ENCODE peak calls at places on chromosomes 1 and 21, in six cellular contexts. N, K, X, L, B and W are unnamed samples.

GRCh38 chr1:244414543-244414942 is 37.2 kb downstream of the ADSS2 start:
- DNase-seq in B (peak; percentile 25), L (no peak), K (peak; percentile 51), N (peak; percentile 83), X (no peak), W (no peak)

GRCh38 chr1:112501810-112502641 is 6.7 kb upstream of the WNT2B start:
- DNase-seq in B (no peak), L (no peak), N (peak; percentile 54), K (peak; percentile 77), X (peak; percentile 51), W (peak; percentile 57)

GRCh38 chr1:159985456-159985855 is 31.4 kb upstream of the SLAMF9 start:
- DNase-seq in X (no peak), L (no peak), N (no peak), B (no peak), K (no peak), W (no peak)

GRCh38 chr1:199616947-199617346 is 410.6 kb upstream of the NR5A2 start:
- DNase-seq in N (no peak), X (no peak), L (no peak), B (no peak), K (no peak), W (no peak)

GRCh38 chr1:229759037-229759435 is 133.0 kb downstream of the URB2 start:
- DNase-seq in N (peak; percentile 45), K (no peak), B (no peak), X (no peak), L (no peak), W (no peak)

GRCh38 chr1:22283596-22283995 is 140.7 kb upstream of the WNT4 start:
- DNase-seq in N (no peak), K (no peak), L (no peak), X (no peak), B (no peak), W (no peak)

GRCh38 chr1:51314974-51315373 is 15.4 kb downstream of the TTC39A start:
- DNase-seq in N (no peak), K (no peak), L (no peak), B (no peak), X (no peak), W (no peak)

GRCh38 chr1:245378352-245379144 is 223.8 kb downstream of the KIF26B start:
- DNase-seq in B (peak; percentile 41), X (peak; percentile 46), L (peak; percentile 53), K (no peak), N (no peak), W (no peak)

GRCh38 chr21:26962516-26963305 is 4.2 kb downstream of the ADAMTS5 start:
- DNase-seq in N (no peak), B (no peak), L (no peak), K (peak; percentile 11), X (no peak), W (no peak)

GRCh38 chr1:107767156-107767582 is 197.8 kb downstream of the VAV3 start:
- DNase-seq in B (no peak), X (no peak), K (no peak), L (no peak), N (no peak), W (no peak)

GRCh38 chr1:94799201-94799600 is 21.0 kb upstream of the SLC44A3 start:
- DNase-seq in B (no peak), X (no peak), L (no peak), K (no peak), N (peak; percentile 52), W (no peak)

GRCh38 chr1:31782766-31783410 is 18.7 kb upstream of the ADGRB2 start:
- DNase-seq in L (no peak), N (no peak), B (no peak), K (no peak), X (peak; percentile 64), W (no peak)
- H3K4me1 ChIP-seq in L (peaks cover 17% of the 10 kb centered on the region), N (peaks cover 10% of the 10 kb centered on the region), B (peaks cover under 1% of the 10 kb centered on the region), K (peaks cover 2% of the 10 kb centered on the region), X (peaks cover 11% of the 10 kb centered on the region), W (peaks cover 25% of the 10 kb centered on the region)

GRCh38 chr1:9281907-9282306 is 10.8 kb upstream of the SPSB1 start:
- DNase-seq in B (no peak), L (no peak), X (no peak), N (no peak), K (no peak), W (no peak)
- H4K91ac ChIP-seq in B (no peak overlapping the region), L (no peak overlapping the region), X (no peak overlapping the region), N (peak overlapping the region; percentile 71), K (peak overlapping the region; percentile 30), W (no peak overlapping the region)

GRCh38 chr1:201403359-201403758 is 4.2 kb upstream of the LAD1 start:
- DNase-seq in K (no peak), B (no peak), X (no peak), L (no peak), N (no peak), W (no peak)

GRCh38 chr1:201404016-201404598 is 5.0 kb upstream of the LAD1 start:
- DNase-seq in L (no peak), B (peak; percentile 18), N (no peak), X (no peak), K (no peak), W (no peak)

GRCh38 chr1:201400257-201401230 is 1.4 kb upstream of the LAD1 start:
- DNase-seq in L (no peak), K (no peak), N (no peak), X (no peak), B (no peak), W (no peak)

GRCh38 chr1:201399352-201400126 is 415 bp upstream of the LAD1 start:
- DNase-seq in K (no peak), B (peak; percentile 53), X (peak; percentile 74), N (no peak), L (peak; percentile 13), W (no peak)

GRCh38 chr1:201401700-201402099 is 2.6 kb upstream of the LAD1 start:
- DNase-seq in L (no peak), N (no peak), B (no peak), K (no peak), X (no peak), W (no peak)
- H3K4me1 ChIP-seq in L (peaks cover 10% of the 10 kb centered on the region), N (no peaks in the 10 kb centered on the region), B (peaks cover 28% of the 10 kb centered on the region), K (peaks cover 62% of the 10 kb centered on the region), X (no peaks in the 10 kb centered on the region), W (no peaks in the 10 kb centered on the region)

DNA sequence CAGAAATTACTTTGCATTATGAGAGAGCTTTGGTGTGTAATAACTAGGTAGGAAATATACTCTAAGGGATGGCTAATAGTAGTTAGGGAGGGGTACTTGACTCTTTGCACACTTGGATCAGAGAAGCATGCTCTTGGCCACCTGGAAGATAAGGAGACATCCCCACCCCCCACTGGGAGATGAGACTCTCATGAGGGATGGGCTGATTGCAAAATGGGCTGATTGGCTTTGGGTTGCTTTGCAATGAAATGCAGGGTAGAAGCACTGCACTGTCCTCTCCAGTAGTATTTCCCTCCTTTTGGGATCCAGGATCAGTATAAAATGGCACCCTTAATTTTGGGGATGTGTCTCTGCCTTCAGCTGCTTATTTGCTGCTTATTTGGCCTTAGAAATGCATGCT is 71.2 kb upstream of the EPS8L3 start:
- DNase-seq in L (no peak), B (no peak), N (no peak), X (no peak), K (no peak), W (no peak)
- H4K91ac ChIP-seq in L (no peak overlapping the region), B (no peak overlapping the region), N (no peak overlapping the region), X (no peak overlapping the region), K (no peak overlapping the region), W (no peak overlapping the region)

GRCh38 chr1:212410231-212410825 is 4.4 kb downstream of the PACC1 start:
- DNase-seq in N (no peak), L (no peak), K (no peak), B (no peak), X (no peak), W (no peak)
- H3K4me1 ChIP-seq in N (peaks cover 3% of the 10 kb centered on the region), L (peaks cover 8% of the 10 kb centered on the region), K (peaks cover 7% of the 10 kb centered on the region), B (peaks cover 4% of the 10 kb centered on the region), X (no peaks in the 10 kb centered on the region), W (peaks cover 7% of the 10 kb centered on the region)

GRCh38 chr21:43578677-43579313 is 80.5 kb downstream of the HSF2BP start:
- DNase-seq in K (no peak), N (peak; percentile 59), B (no peak), L (no peak), X (no peak), W (no peak)
- H4K91ac ChIP-seq in K (peak overlapping the region; percentile 14), N (peak overlapping the region; percentile 41), B (peak overlapping the region; percentile 42), L (no peak overlapping the region), X (no peak overlapping the region), W (no peak overlapping the region)

GRCh38 chr1:230867119-230867902 is 1.0 kb downstream of the C1orf198 start:
- DNase-seq in B (no peak), L (no peak), X (no peak), N (no peak), K (peak; percentile 47), W (no peak)
- H3K4me1 ChIP-seq in B (peaks cover 25% of the 10 kb centered on the region), L (peaks cover 2% of the 10 kb centered on the region), X (no peaks in the 10 kb centered on the region), N (peaks cover 30% of the 10 kb centered on the region), K (peaks cover 23% of the 10 kb centered on the region), W (peaks cover 15% of the 10 kb centered on the region)

GRCh38 chr21:44494956-44495355 is 39.6 kb downstream of the LRRC3 start:
- DNase-seq in L (no peak), K (no peak), N (no peak), B (no peak), X (no peak), W (no peak)

GRCh38 chr21:44490816-44491215 is 35.5 kb downstream of the LRRC3 start:
- DNase-seq in X (no peak), N (no peak), K (no peak), L (no peak), B (no peak), W (no peak)

GRCh38 chr21:44494418-44494817 is 39.1 kb downstream of the LRRC3 start:
- DNase-seq in L (no peak), N (no peak), B (no peak), X (no peak), K (no peak), W (no peak)

GRCh38 chr21:44490405-44490804 is 35.1 kb downstream of the LRRC3 start:
- DNase-seq in B (no peak), N (no peak), K (no peak), L (no peak), X (no peak), W (no peak)

GRCh38 chr21:44492572-44493385 is 37.5 kb downstream of the LRRC3 start:
- DNase-seq in K (no peak), L (no peak), N (no peak), B (no peak), X (no peak), W (no peak)
- H4K91ac ChIP-seq in K (no peak overlapping the region), L (no peak overlapping the region), N (no peak overlapping the region), B (no peak overlapping the region), X (no peak overlapping the region), W (no peak overlapping the region)

GRCh38 chr1:151706464-151707415 is 9.9 kb downstream of the CELF3 start:
- DNase-seq in L (no peak), K (no peak), X (no peak), N (no peak), B (no peak), W (no peak)

GRCh38 chr1:151707541-151708065 is 9.0 kb downstream of the CELF3 start:
- DNase-seq in L (no peak), K (no peak), B (no peak), N (no peak), X (no peak), W (no peak)

GRCh38 chr1:151705146-151705545 is 11.5 kb downstream of the CELF3 start:
- DNase-seq in B (no peak), L (no peak), K (no peak), X (no peak), N (no peak), W (no peak)

GRCh38 chr1:151704246-151704645 is 12.4 kb downstream of the CELF3 start:
- DNase-seq in B (no peak), X (no peak), K (no peak), L (no peak), N (no peak), W (no peak)

GRCh38 chr1:151705739-151706463 is 10.7 kb downstream of the CELF3 start:
- DNase-seq in B (peak; percentile 40), L (no peak), X (no peak), K (no peak), N (peak; percentile 18), W (no peak)
- H3K4me1 ChIP-seq in B (peaks cover 9% of the 10 kb centered on the region), L (no peaks in the 10 kb centered on the region), X (no peaks in the 10 kb centered on the region), K (peaks cover 2% of the 10 kb centered on the region), N (no peaks in the 10 kb centered on the region), W (peaks cover 36% of the 10 kb centered on the region)